ENCODE peak calls at places on chromosomes 5 and 9, in four cellular contexts. N, H, S and V are unnamed samples.

GRCh38 chr5:72721844-72722243 is 94.6 kb upstream of the TNPO1 start:
- DNase-seq in N (no peak), H (no peak), S (no peak), V (no peak)

GRCh38 chr5:10649518-10650410 is 85.9 kb downstream of the ANKRD33B start:
- DNase-seq in N (no peak), H (no peak), S (no peak), V (peak; percentile 9)

GRCh38 chr5:147712024-147712423 is 70.5 kb downstream of the JAKMIP2 start:
- DNase-seq in N (no peak), H (no peak), S (no peak), V (no peak)

GRCh38 chr5:179257190-179257741 is 88.0 kb downstream of the ADAMTS2 start:
- DNase-seq in N (no peak), H (no peak), S (no peak), V (no peak)

GRCh38 chr5:126373621-126374416 is 49.4 kb upstream of the GRAMD2B start:
- DNase-seq in N (no peak), H (no peak), S (no peak), V (no peak)

GRCh38 chr5:169296456-169297220 is 4.3 kb downstream of the SLIT3 start:
- DNase-seq in N (no peak), H (no peak), S (no peak), V (no peak)

GRCh38 chr9:115194216-115194615 is 76.3 kb upstream of the TNC start:
- DNase-seq in N (no peak), H (no peak), S (no peak), V (no peak)

GRCh38 chr9:26675055-26675454 is 217.5 kb downstream of the CAAP1 start:
- DNase-seq in N (no peak), H (no peak), S (no peak), V (no peak)

GRCh38 chr5:126971455-126972019 is 58.8 kb downstream of the MARCHF3 start:
- DNase-seq in N (peak; percentile 89), H (no peak), S (no peak), V (no peak)

GRCh38 chr5:78727786-78728761 is 79.5 kb upstream of the LHFPL2 start:
- DNase-seq in N (no peak), H (peak; percentile 93), S (no peak), V (no peak)

GRCh38 chr9:113593682-113594281 is 130.3 kb downstream of the RGS3 start:
- DNase-seq in N (peak; percentile 66), H (peak; percentile 85), S (peak; percentile 49), V (no peak)

GRCh38 chr9:12819436-12820185 is 44.8 kb downstream of the LURAP1L start:
- DNase-seq in N (peak; percentile 18), H (peak; percentile 53), S (peak; percentile 28), V (peak; percentile 80)

GRCh38 chr5:151480859-151481258 is 33.5 kb downstream of the SLC36A1 start:
- DNase-seq in N (no peak), H (no peak), S (no peak), V (no peak)

GRCh38 chr9:36325081-36325828 is 67.0 kb upstream of the GNE start:
- DNase-seq in N (no peak), H (no peak), S (no peak), V (no peak)

GRCh38 chr5:30098940-30099339 is 1094.5 kb upstream of the CDH6 start:
- DNase-seq in N (no peak), H (no peak), S (no peak), V (no peak)

DNA sequence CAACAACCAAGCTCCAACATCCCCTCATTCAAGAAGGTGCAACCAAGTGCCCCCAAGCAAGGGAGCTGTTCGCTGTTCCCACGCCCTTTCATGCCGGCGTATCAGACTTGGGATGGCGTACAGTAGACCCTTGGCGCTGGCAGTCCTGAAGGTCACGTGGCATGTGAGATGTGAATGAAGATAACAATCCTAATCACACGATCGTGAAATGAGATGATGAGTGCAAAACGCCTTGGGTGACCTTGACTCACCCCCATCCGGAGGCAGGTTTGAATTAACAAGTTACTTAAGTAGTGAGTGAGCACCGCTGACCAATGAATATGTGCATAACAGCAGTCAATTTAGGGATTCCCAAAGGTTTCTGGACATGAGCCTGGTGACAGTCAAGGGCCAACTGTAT is 150.2 kb downstream of the TTLL11 start:
- DNase-seq in N (no peak), H (no peak), S (no peak), V (no peak)
- TF ChIP-seq JUND in N (no peak), H (no peak), S (no peak), V (no peak)

GRCh38 chr5:109936091-109936490 is 246.4 kb downstream of the MAN2A1 start:
- DNase-seq in N (no peak), H (no peak), S (no peak), V (no peak)
- TF ChIP-seq JUND in N (no peak), H (no peak), S (no peak), V (no peak)

GRCh38 chr5:133400831-133401351 is 211.4 kb downstream of the FSTL4 start:
- DNase-seq in N (no peak), H (no peak), S (no peak), V (no peak)
- TF ChIP-seq JUND in N (no peak), H (no peak), S (no peak), V (no peak)

GRCh38 chr5:1001406-1002270 is 7.0 kb upstream of the NKD2 start:
- DNase-seq in N (no peak), H (no peak), S (no peak), V (no peak)
- TF ChIP-seq JUND in N (no peak), H (no peak), S (no peak), V (no peak)

GRCh38 chr5:142320851-142321560 is 3.8 kb downstream of the SPRY4 start:
- DNase-seq in N (peak; percentile 63), H (no peak), S (no peak), V (no peak)
- TF ChIP-seq JUND in N (peak; percentile 68), H (no peak), S (no peak), V (no peak)

DNA sequence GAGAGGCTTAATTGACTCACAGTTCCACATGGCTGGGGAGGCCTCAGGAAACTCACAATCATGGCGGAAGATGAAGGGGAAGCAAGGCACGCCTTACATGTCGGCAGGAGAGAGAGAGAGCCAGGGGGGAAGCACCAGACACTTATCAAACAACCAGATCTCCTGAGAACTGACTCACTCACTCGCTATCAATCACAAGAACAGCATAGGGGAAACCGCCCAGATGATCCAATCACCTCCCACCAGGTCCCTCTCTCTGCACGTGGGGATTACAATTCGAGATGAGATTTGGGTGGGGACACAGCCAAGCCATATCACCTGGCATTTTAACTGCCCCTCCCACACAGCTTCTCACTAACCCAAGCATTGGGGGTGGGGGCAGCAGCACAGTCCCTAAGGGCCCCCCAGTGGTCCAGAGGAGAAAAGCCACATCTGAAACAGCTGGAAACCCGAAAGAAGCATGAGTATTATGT is 76.1 kb upstream of the ASS1 start:
- DNase-seq in N (peak; percentile 36), H (no peak), S (no peak), V (no peak)
- TF ChIP-seq JUND in N (peak; percentile 82), H (no peak), S (no peak), V (no peak)

GRCh38 chr5:88675159-88675757 is 207.7 kb downstream of the MEF2C start:
- DNase-seq in N (no peak), H (no peak), S (no peak), V (no peak)
- TF ChIP-seq JUND in N (no peak), H (no peak), S (no peak), V (no peak)